ENCODE peak calls at places on chromosome 14, in ten cellular contexts. One of them, this sample, is unnamed.

GRCh38 chr14:55361190-55361589 is 50.4 kb downstream of the ATG14 start:
- DNase-seq in Caki2: no peak
- DNase-seq in astrocyte of the hippocampus: no peak
- DNase-seq in cardiac muscle cell: no peak
- DNase-seq in activated gamma-delta T cell treated with anti-CD3 and anti-CD28 coated beads, Interleukin-2, amount 50 U/mL, for 16 hours: no peak
- DNase-seq in NCI-H510A: no peak
- DNase-seq in activated CD4-positive, CD25-positive, alpha-beta regulatory T cell treated with anti-CD3 and anti-CD28 coated beads, Interleukin-2, amount 50 U/mL, for 72 hours: no peak
- DNase-seq in activated CD8-positive, alpha-beta memory T cell treated with anti-CD3 and anti-CD28 coated beads, Interleukin-2, amount 10 ng/mL, durations not matched to agents 7 days and 5 days: no peak
- DNase-seq in T-helper 2 cell: no peak
- DNase-seq in omental fat pad: no peak
- DNase-seq in this sample: no peak

GRCh38 chr14:105989746-105990302 is 463.4 kb downstream of the TMEM121 start:
- DNase-seq in NCI-H510A: no peak
- DNase-seq in astrocyte of the hippocampus: no peak
- DNase-seq in cardiac muscle cell: no peak
- DNase-seq in activated gamma-delta T cell treated with anti-CD3 and anti-CD28 coated beads, Interleukin-2, amount 50 U/mL, for 16 hours: no peak
- DNase-seq in activated CD8-positive, alpha-beta memory T cell treated with anti-CD3 and anti-CD28 coated beads, Interleukin-2, amount 10 ng/mL, durations not matched to agents 7 days and 5 days: peak; percentile 79
- DNase-seq in omental fat pad: no peak
- DNase-seq in Caki2: no peak
- DNase-seq in T-helper 2 cell: no peak
- DNase-seq in activated CD4-positive, CD25-positive, alpha-beta regulatory T cell treated with anti-CD3 and anti-CD28 coated beads, Interleukin-2, amount 50 U/mL, for 72 hours: no peak
- DNase-seq in this sample: no peak

GRCh38 chr14:52329678-52330376 is 15.7 kb downstream of the PTGER2 start:
- DNase-seq in Caki2: no peak
- DNase-seq in astrocyte of the hippocampus: no peak
- DNase-seq in omental fat pad: no peak
- DNase-seq in activated CD4-positive, CD25-positive, alpha-beta regulatory T cell treated with anti-CD3 and anti-CD28 coated beads, Interleukin-2, amount 50 U/mL, for 72 hours: no peak
- DNase-seq in activated gamma-delta T cell treated with anti-CD3 and anti-CD28 coated beads, Interleukin-2, amount 50 U/mL, for 16 hours: no peak
- DNase-seq in activated CD8-positive, alpha-beta memory T cell treated with anti-CD3 and anti-CD28 coated beads, Interleukin-2, amount 10 ng/mL, durations not matched to agents 7 days and 5 days: no peak
- DNase-seq in cardiac muscle cell: no peak
- DNase-seq in NCI-H510A: no peak
- DNase-seq in T-helper 2 cell: no peak
- DNase-seq in this sample: no peak

GRCh38 chr14:104723651-104724406 is at the start of gene ADSS1:
- DNase-seq in activated CD8-positive, alpha-beta memory T cell treated with anti-CD3 and anti-CD28 coated beads, Interleukin-2, amount 10 ng/mL, durations not matched to agents 7 days and 5 days: peak; percentile 69
- DNase-seq in activated CD4-positive, CD25-positive, alpha-beta regulatory T cell treated with anti-CD3 and anti-CD28 coated beads, Interleukin-2, amount 50 U/mL, for 72 hours: peak; percentile 73
- DNase-seq in Caki2: peak; percentile 40
- DNase-seq in activated gamma-delta T cell treated with anti-CD3 and anti-CD28 coated beads, Interleukin-2, amount 50 U/mL, for 16 hours: peak; percentile 19
- DNase-seq in cardiac muscle cell: peak; percentile 84
- DNase-seq in omental fat pad: no peak
- DNase-seq in T-helper 2 cell: peak; percentile 49
- DNase-seq in NCI-H510A: no peak
- DNase-seq in astrocyte of the hippocampus: peak; percentile 68
- DNase-seq in this sample: no peak

GRCh38 chr14:75454963-75455546 is 27.2 kb downstream of the JDP2 start:
- DNase-seq in NCI-H510A: no peak
- DNase-seq in activated CD8-positive, alpha-beta memory T cell treated with anti-CD3 and anti-CD28 coated beads, Interleukin-2, amount 10 ng/mL, durations not matched to agents 7 days and 5 days: no peak
- DNase-seq in Caki2: peak; percentile 70
- DNase-seq in cardiac muscle cell: peak; percentile 46
- DNase-seq in activated CD4-positive, CD25-positive, alpha-beta regulatory T cell treated with anti-CD3 and anti-CD28 coated beads, Interleukin-2, amount 50 U/mL, for 72 hours: no peak
- DNase-seq in omental fat pad: no peak
- DNase-seq in activated gamma-delta T cell treated with anti-CD3 and anti-CD28 coated beads, Interleukin-2, amount 50 U/mL, for 16 hours: no peak
- DNase-seq in astrocyte of the hippocampus: peak; percentile 75
- DNase-seq in T-helper 2 cell: no peak
- DNase-seq in this sample: no peak

GRCh38 chr14:103099081-103099732 is 4.7 kb downstream of the EXOC3L4 start:
- DNase-seq in NCI-H510A: no peak
- DNase-seq in astrocyte of the hippocampus: no peak
- DNase-seq in Caki2: no peak
- DNase-seq in cardiac muscle cell: no peak
- DNase-seq in activated CD4-positive, CD25-positive, alpha-beta regulatory T cell treated with anti-CD3 and anti-CD28 coated beads, Interleukin-2, amount 50 U/mL, for 72 hours: no peak
- DNase-seq in activated gamma-delta T cell treated with anti-CD3 and anti-CD28 coated beads, Interleukin-2, amount 50 U/mL, for 16 hours: no peak
- DNase-seq in T-helper 2 cell: no peak
- DNase-seq in activated CD8-positive, alpha-beta memory T cell treated with anti-CD3 and anti-CD28 coated beads, Interleukin-2, amount 10 ng/mL, durations not matched to agents 7 days and 5 days: no peak
- DNase-seq in omental fat pad: no peak
- DNase-seq in this sample: no peak

GRCh38 chr14:104955396-104955770 is 22.8 kb downstream of the AHNAK2 start:
- DNase-seq in Caki2: no peak
- DNase-seq in activated gamma-delta T cell treated with anti-CD3 and anti-CD28 coated beads, Interleukin-2, amount 50 U/mL, for 16 hours: no peak
- DNase-seq in activated CD4-positive, CD25-positive, alpha-beta regulatory T cell treated with anti-CD3 and anti-CD28 coated beads, Interleukin-2, amount 50 U/mL, for 72 hours: no peak
- DNase-seq in cardiac muscle cell: no peak
- DNase-seq in T-helper 2 cell: no peak
- DNase-seq in NCI-H510A: no peak
- DNase-seq in astrocyte of the hippocampus: no peak
- DNase-seq in omental fat pad: no peak
- DNase-seq in activated CD8-positive, alpha-beta memory T cell treated with anti-CD3 and anti-CD28 coated beads, Interleukin-2, amount 10 ng/mL, durations not matched to agents 7 days and 5 days: no peak
- DNase-seq in this sample: no peak

GRCh38 chr14:56002316-56002715 is 115.9 kb upstream of the PELI2 start:
- DNase-seq in activated gamma-delta T cell treated with anti-CD3 and anti-CD28 coated beads, Interleukin-2, amount 50 U/mL, for 16 hours: no peak
- DNase-seq in omental fat pad: no peak
- DNase-seq in cardiac muscle cell: no peak
- DNase-seq in astrocyte of the hippocampus: peak; percentile 90
- DNase-seq in Caki2: no peak
- DNase-seq in activated CD8-positive, alpha-beta memory T cell treated with anti-CD3 and anti-CD28 coated beads, Interleukin-2, amount 10 ng/mL, durations not matched to agents 7 days and 5 days: no peak
- DNase-seq in activated CD4-positive, CD25-positive, alpha-beta regulatory T cell treated with anti-CD3 and anti-CD28 coated beads, Interleukin-2, amount 50 U/mL, for 72 hours: no peak
- DNase-seq in NCI-H510A: no peak
- DNase-seq in T-helper 2 cell: no peak
- DNase-seq in this sample: no peak

GRCh38 chr14:104383931-104384775 is 195.4 kb upstream of the C14orf180 start:
- DNase-seq in T-helper 2 cell: no peak
- DNase-seq in omental fat pad: no peak
- DNase-seq in activated CD8-positive, alpha-beta memory T cell treated with anti-CD3 and anti-CD28 coated beads, Interleukin-2, amount 10 ng/mL, durations not matched to agents 7 days and 5 days: no peak
- DNase-seq in Caki2: no peak
- DNase-seq in activated CD4-positive, CD25-positive, alpha-beta regulatory T cell treated with anti-CD3 and anti-CD28 coated beads, Interleukin-2, amount 50 U/mL, for 72 hours: peak; percentile 15
- DNase-seq in activated gamma-delta T cell treated with anti-CD3 and anti-CD28 coated beads, Interleukin-2, amount 50 U/mL, for 16 hours: no peak
- DNase-seq in astrocyte of the hippocampus: no peak
- DNase-seq in NCI-H510A: no peak
- DNase-seq in cardiac muscle cell: no peak
- DNase-seq in this sample: no peak

GRCh38 chr14:80446356-80446755 is 235.1 kb upstream of the DIO2 start:
- DNase-seq in T-helper 2 cell: no peak
- DNase-seq in NCI-H510A: no peak
- DNase-seq in cardiac muscle cell: no peak
- DNase-seq in activated CD4-positive, CD25-positive, alpha-beta regulatory T cell treated with anti-CD3 and anti-CD28 coated beads, Interleukin-2, amount 50 U/mL, for 72 hours: no peak
- DNase-seq in Caki2: no peak
- DNase-seq in activated gamma-delta T cell treated with anti-CD3 and anti-CD28 coated beads, Interleukin-2, amount 50 U/mL, for 16 hours: no peak
- DNase-seq in omental fat pad: no peak
- DNase-seq in activated CD8-positive, alpha-beta memory T cell treated with anti-CD3 and anti-CD28 coated beads, Interleukin-2, amount 10 ng/mL, durations not matched to agents 7 days and 5 days: no peak
- DNase-seq in astrocyte of the hippocampus: peak; percentile 31
- DNase-seq in this sample: no peak

GRCh38 chr14:65206448-65207096 is 104.3 kb upstream of the MAX start:
- DNase-seq in activated gamma-delta T cell treated with anti-CD3 and anti-CD28 coated beads, Interleukin-2, amount 50 U/mL, for 16 hours: no peak
- DNase-seq in cardiac muscle cell: no peak
- DNase-seq in omental fat pad: no peak
- DNase-seq in activated CD4-positive, CD25-positive, alpha-beta regulatory T cell treated with anti-CD3 and anti-CD28 coated beads, Interleukin-2, amount 50 U/mL, for 72 hours: no peak
- DNase-seq in activated CD8-positive, alpha-beta memory T cell treated with anti-CD3 and anti-CD28 coated beads, Interleukin-2, amount 10 ng/mL, durations not matched to agents 7 days and 5 days: peak; percentile 48
- DNase-seq in NCI-H510A: no peak
- DNase-seq in astrocyte of the hippocampus: peak; percentile 41
- DNase-seq in Caki2: no peak
- DNase-seq in T-helper 2 cell: no peak
- DNase-seq in this sample: no peak

GRCh38 chr14:97036096-97036852 is 239.1 kb downstream of the VRK1 start:
- DNase-seq in omental fat pad: no peak
- DNase-seq in Caki2: no peak
- DNase-seq in activated gamma-delta T cell treated with anti-CD3 and anti-CD28 coated beads, Interleukin-2, amount 50 U/mL, for 16 hours: no peak
- DNase-seq in cardiac muscle cell: no peak
- DNase-seq in activated CD8-positive, alpha-beta memory T cell treated with anti-CD3 and anti-CD28 coated beads, Interleukin-2, amount 10 ng/mL, durations not matched to agents 7 days and 5 days: no peak
- DNase-seq in activated CD4-positive, CD25-positive, alpha-beta regulatory T cell treated with anti-CD3 and anti-CD28 coated beads, Interleukin-2, amount 50 U/mL, for 72 hours: no peak
- DNase-seq in T-helper 2 cell: no peak
- DNase-seq in NCI-H510A: no peak
- DNase-seq in astrocyte of the hippocampus: no peak
- DNase-seq in this sample: no peak

GRCh38 chr14:95132732-95133131 is 24.6 kb downstream of the DICER1 start:
- DNase-seq in activated CD4-positive, CD25-positive, alpha-beta regulatory T cell treated with anti-CD3 and anti-CD28 coated beads, Interleukin-2, amount 50 U/mL, for 72 hours: no peak
- DNase-seq in cardiac muscle cell: no peak
- DNase-seq in Caki2: no peak
- DNase-seq in activated CD8-positive, alpha-beta memory T cell treated with anti-CD3 and anti-CD28 coated beads, Interleukin-2, amount 10 ng/mL, durations not matched to agents 7 days and 5 days: no peak
- DNase-seq in activated gamma-delta T cell treated with anti-CD3 and anti-CD28 coated beads, Interleukin-2, amount 50 U/mL, for 16 hours: no peak
- DNase-seq in astrocyte of the hippocampus: no peak
- DNase-seq in omental fat pad: no peak
- DNase-seq in NCI-H510A: no peak
- DNase-seq in T-helper 2 cell: no peak
- DNase-seq in this sample: no peak

GRCh38 chr14:59507063-59507751 is 22.9 kb downstream of the JKAMP start:
- DNase-seq in Caki2: peak; percentile 30
- DNase-seq in cardiac muscle cell: peak; percentile 72
- DNase-seq in omental fat pad: no peak
- DNase-seq in activated CD4-positive, CD25-positive, alpha-beta regulatory T cell treated with anti-CD3 and anti-CD28 coated beads, Interleukin-2, amount 50 U/mL, for 72 hours: peak; percentile 40
- DNase-seq in NCI-H510A: peak; percentile 32
- DNase-seq in activated CD8-positive, alpha-beta memory T cell treated with anti-CD3 and anti-CD28 coated beads, Interleukin-2, amount 10 ng/mL, durations not matched to agents 7 days and 5 days: peak; percentile 70
- DNase-seq in activated gamma-delta T cell treated with anti-CD3 and anti-CD28 coated beads, Interleukin-2, amount 50 U/mL, for 16 hours: no peak
- DNase-seq in T-helper 2 cell: peak; percentile 12
- DNase-seq in astrocyte of the hippocampus: peak; percentile 72
- DNase-seq in this sample: no peak

GRCh38 chr14:92651793-92652382 is 96.5 kb downstream of the LGMN start:
- DNase-seq in activated gamma-delta T cell treated with anti-CD3 and anti-CD28 coated beads, Interleukin-2, amount 50 U/mL, for 16 hours: peak; percentile 22
- DNase-seq in cardiac muscle cell: no peak
- DNase-seq in omental fat pad: no peak
- DNase-seq in astrocyte of the hippocampus: no peak
- DNase-seq in NCI-H510A: no peak
- DNase-seq in activated CD8-positive, alpha-beta memory T cell treated with anti-CD3 and anti-CD28 coated beads, Interleukin-2, amount 10 ng/mL, durations not matched to agents 7 days and 5 days: no peak
- DNase-seq in Caki2: no peak
- DNase-seq in activated CD4-positive, CD25-positive, alpha-beta regulatory T cell treated with anti-CD3 and anti-CD28 coated beads, Interleukin-2, amount 50 U/mL, for 72 hours: peak; percentile 67
- DNase-seq in T-helper 2 cell: peak; percentile 22
- DNase-seq in this sample: no peak

GRCh38 chr14:22039938-22040780 is 366.5 kb upstream of the OR4E1 start:
- DNase-seq in omental fat pad: no peak
- DNase-seq in Caki2: peak; percentile 10
- DNase-seq in activated CD8-positive, alpha-beta memory T cell treated with anti-CD3 and anti-CD28 coated beads, Interleukin-2, amount 10 ng/mL, durations not matched to agents 7 days and 5 days: peak; percentile 54
- DNase-seq in T-helper 2 cell: peak; percentile 5
- DNase-seq in activated gamma-delta T cell treated with anti-CD3 and anti-CD28 coated beads, Interleukin-2, amount 50 U/mL, for 16 hours: peak; percentile 24
- DNase-seq in NCI-H510A: no peak
- DNase-seq in astrocyte of the hippocampus: no peak
- DNase-seq in cardiac muscle cell: peak; percentile 15
- DNase-seq in activated CD4-positive, CD25-positive, alpha-beta regulatory T cell treated with anti-CD3 and anti-CD28 coated beads, Interleukin-2, amount 50 U/mL, for 72 hours: no peak
- DNase-seq in this sample: no peak

GRCh38 chr14:20606190-20606901 is 15.2 kb upstream of the RNASE12 start:
- DNase-seq in astrocyte of the hippocampus: peak; percentile 19
- DNase-seq in cardiac muscle cell: peak; percentile 72
- DNase-seq in Caki2: no peak
- DNase-seq in activated CD8-positive, alpha-beta memory T cell treated with anti-CD3 and anti-CD28 coated beads, Interleukin-2, amount 10 ng/mL, durations not matched to agents 7 days and 5 days: no peak
- DNase-seq in T-helper 2 cell: no peak
- DNase-seq in activated gamma-delta T cell treated with anti-CD3 and anti-CD28 coated beads, Interleukin-2, amount 50 U/mL, for 16 hours: no peak
- DNase-seq in omental fat pad: no peak
- DNase-seq in NCI-H510A: no peak
- DNase-seq in activated CD4-positive, CD25-positive, alpha-beta regulatory T cell treated with anti-CD3 and anti-CD28 coated beads, Interleukin-2, amount 50 U/mL, for 72 hours: no peak
- DNase-seq in this sample: no peak

GRCh38 chr14:103001651-103002396 is 55.5 kb downstream of the CDC42BPB start:
- DNase-seq in activated gamma-delta T cell treated with anti-CD3 and anti-CD28 coated beads, Interleukin-2, amount 50 U/mL, for 16 hours: no peak
- DNase-seq in activated CD8-positive, alpha-beta memory T cell treated with anti-CD3 and anti-CD28 coated beads, Interleukin-2, amount 10 ng/mL, durations not matched to agents 7 days and 5 days: no peak
- DNase-seq in Caki2: no peak
- DNase-seq in omental fat pad: no peak
- DNase-seq in NCI-H510A: no peak
- DNase-seq in activated CD4-positive, CD25-positive, alpha-beta regulatory T cell treated with anti-CD3 and anti-CD28 coated beads, Interleukin-2, amount 50 U/mL, for 72 hours: no peak
- DNase-seq in T-helper 2 cell: no peak
- DNase-seq in cardiac muscle cell: no peak
- DNase-seq in astrocyte of the hippocampus: no peak
- DNase-seq in this sample: no peak

GRCh38 chr14:99348816-99349609 is 77.0 kb upstream of the BCL11B start:
- DNase-seq in activated gamma-delta T cell treated with anti-CD3 and anti-CD28 coated beads, Interleukin-2, amount 50 U/mL, for 16 hours: no peak
- DNase-seq in omental fat pad: no peak
- DNase-seq in NCI-H510A: no peak
- DNase-seq in activated CD4-positive, CD25-positive, alpha-beta regulatory T cell treated with anti-CD3 and anti-CD28 coated beads, Interleukin-2, amount 50 U/mL, for 72 hours: peak; percentile 26
- DNase-seq in Caki2: no peak
- DNase-seq in activated CD8-positive, alpha-beta memory T cell treated with anti-CD3 and anti-CD28 coated beads, Interleukin-2, amount 10 ng/mL, durations not matched to agents 7 days and 5 days: no peak
- DNase-seq in astrocyte of the hippocampus: no peak
- DNase-seq in cardiac muscle cell: no peak
- DNase-seq in T-helper 2 cell: no peak
- DNase-seq in this sample: no peak

GRCh38 chr14:64212666-64213065 is 81.5 kb downstream of the ESR2 start:
- DNase-seq in Caki2: no peak
- DNase-seq in activated CD4-positive, CD25-positive, alpha-beta regulatory T cell treated with anti-CD3 and anti-CD28 coated beads, Interleukin-2, amount 50 U/mL, for 72 hours: no peak
- DNase-seq in T-helper 2 cell: no peak
- DNase-seq in omental fat pad: no peak
- DNase-seq in cardiac muscle cell: no peak
- DNase-seq in astrocyte of the hippocampus: no peak
- DNase-seq in activated gamma-delta T cell treated with anti-CD3 and anti-CD28 coated beads, Interleukin-2, amount 50 U/mL, for 16 hours: no peak
- DNase-seq in activated CD8-positive, alpha-beta memory T cell treated with anti-CD3 and anti-CD28 coated beads, Interleukin-2, amount 10 ng/mL, durations not matched to agents 7 days and 5 days: no peak
- DNase-seq in NCI-H510A: no peak
- DNase-seq in this sample: no peak

GRCh38 chr14:102917469-102918211 is 4.8 kb upstream of the AMN start:
- DNase-seq in astrocyte of the hippocampus: peak; percentile 68
- DNase-seq in cardiac muscle cell: peak; percentile 75
- DNase-seq in Caki2: peak; percentile 10
- DNase-seq in activated CD8-positive, alpha-beta memory T cell treated with anti-CD3 and anti-CD28 coated beads, Interleukin-2, amount 10 ng/mL, durations not matched to agents 7 days and 5 days: peak; percentile 77
- DNase-seq in activated CD4-positive, CD25-positive, alpha-beta regulatory T cell treated with anti-CD3 and anti-CD28 coated beads, Interleukin-2, amount 50 U/mL, for 72 hours: peak; percentile 58
- DNase-seq in omental fat pad: peak; percentile 56
- DNase-seq in NCI-H510A: no peak
- DNase-seq in activated gamma-delta T cell treated with anti-CD3 and anti-CD28 coated beads, Interleukin-2, amount 50 U/mL, for 16 hours: peak; percentile 39
- DNase-seq in T-helper 2 cell: peak; percentile 39
- DNase-seq in this sample: no peak

GRCh38 chr14:52950410-52950897 is 396 bp downstream of the FERMT2 start:
- DNase-seq in activated CD8-positive, alpha-beta memory T cell treated with anti-CD3 and anti-CD28 coated beads, Interleukin-2, amount 10 ng/mL, durations not matched to agents 7 days and 5 days: no peak
- DNase-seq in Caki2: peak; percentile 60
- DNase-seq in astrocyte of the hippocampus: peak; percentile 70
- DNase-seq in activated gamma-delta T cell treated with anti-CD3 and anti-CD28 coated beads, Interleukin-2, amount 50 U/mL, for 16 hours: no peak
- DNase-seq in omental fat pad: peak; percentile 33
- DNase-seq in NCI-H510A: no peak
- DNase-seq in cardiac muscle cell: peak; percentile 62
- DNase-seq in activated CD4-positive, CD25-positive, alpha-beta regulatory T cell treated with anti-CD3 and anti-CD28 coated beads, Interleukin-2, amount 50 U/mL, for 72 hours: peak; percentile 34
- DNase-seq in T-helper 2 cell: no peak
- DNase-seq in this sample: peak; percentile 85

GRCh38 chr14:73829526-73830431 is 21.9 kb upstream of the PTGR2 start:
- DNase-seq in activated gamma-delta T cell treated with anti-CD3 and anti-CD28 coated beads, Interleukin-2, amount 50 U/mL, for 16 hours: no peak
- DNase-seq in activated CD8-positive, alpha-beta memory T cell treated with anti-CD3 and anti-CD28 coated beads, Interleukin-2, amount 10 ng/mL, durations not matched to agents 7 days and 5 days: peak; percentile 84
- DNase-seq in omental fat pad: no peak
- DNase-seq in NCI-H510A: no peak
- DNase-seq in astrocyte of the hippocampus: peak; percentile 92
- DNase-seq in T-helper 2 cell: no peak
- DNase-seq in cardiac muscle cell: no peak
- DNase-seq in Caki2: peak; percentile 95
- DNase-seq in activated CD4-positive, CD25-positive, alpha-beta regulatory T cell treated with anti-CD3 and anti-CD28 coated beads, Interleukin-2, amount 50 U/mL, for 72 hours: no peak
- DNase-seq in this sample: no peak

GRCh38 chr14:71414631-71415403 is 507.6 kb downstream of the PCNX1 start:
- DNase-seq in Caki2: no peak
- DNase-seq in omental fat pad: no peak
- DNase-seq in activated CD8-positive, alpha-beta memory T cell treated with anti-CD3 and anti-CD28 coated beads, Interleukin-2, amount 10 ng/mL, durations not matched to agents 7 days and 5 days: no peak
- DNase-seq in activated CD4-positive, CD25-positive, alpha-beta regulatory T cell treated with anti-CD3 and anti-CD28 coated beads, Interleukin-2, amount 50 U/mL, for 72 hours: no peak
- DNase-seq in NCI-H510A: no peak
- DNase-seq in astrocyte of the hippocampus: no peak
- DNase-seq in cardiac muscle cell: no peak
- DNase-seq in T-helper 2 cell: no peak
- DNase-seq in activated gamma-delta T cell treated with anti-CD3 and anti-CD28 coated beads, Interleukin-2, amount 50 U/mL, for 16 hours: no peak
- DNase-seq in this sample: no peak

GRCh38 chr14:50399251-50400032 is 2.8 kb upstream of the CDKL1 start:
- DNase-seq in activated CD4-positive, CD25-positive, alpha-beta regulatory T cell treated with anti-CD3 and anti-CD28 coated beads, Interleukin-2, amount 50 U/mL, for 72 hours: no peak
- DNase-seq in cardiac muscle cell: no peak
- DNase-seq in Caki2: peak; percentile 92
- DNase-seq in T-helper 2 cell: no peak
- DNase-seq in omental fat pad: peak; percentile 35
- DNase-seq in NCI-H510A: no peak
- DNase-seq in activated gamma-delta T cell treated with anti-CD3 and anti-CD28 coated beads, Interleukin-2, amount 50 U/mL, for 16 hours: no peak
- DNase-seq in activated CD8-positive, alpha-beta memory T cell treated with anti-CD3 and anti-CD28 coated beads, Interleukin-2, amount 10 ng/mL, durations not matched to agents 7 days and 5 days: no peak
- DNase-seq in astrocyte of the hippocampus: peak; percentile 57
- DNase-seq in this sample: no peak

GRCh38 chr14:61569783-61570182 is 125.5 kb upstream of the HIF1A start:
- DNase-seq in cardiac muscle cell: no peak
- DNase-seq in activated CD8-positive, alpha-beta memory T cell treated with anti-CD3 and anti-CD28 coated beads, Interleukin-2, amount 10 ng/mL, durations not matched to agents 7 days and 5 days: peak; percentile 57
- DNase-seq in T-helper 2 cell: no peak
- DNase-seq in NCI-H510A: no peak
- DNase-seq in omental fat pad: no peak
- DNase-seq in astrocyte of the hippocampus: peak; percentile 86
- DNase-seq in activated gamma-delta T cell treated with anti-CD3 and anti-CD28 coated beads, Interleukin-2, amount 50 U/mL, for 16 hours: no peak
- DNase-seq in activated CD4-positive, CD25-positive, alpha-beta regulatory T cell treated with anti-CD3 and anti-CD28 coated beads, Interleukin-2, amount 50 U/mL, for 72 hours: no peak
- DNase-seq in Caki2: no peak
- DNase-seq in this sample: no peak

GRCh38 chr14:105201928-105202513 is 20.9 kb upstream of the NUDT14 start:
- DNase-seq in activated CD4-positive, CD25-positive, alpha-beta regulatory T cell treated with anti-CD3 and anti-CD28 coated beads, Interleukin-2, amount 50 U/mL, for 72 hours: peak; percentile 47
- DNase-seq in cardiac muscle cell: no peak
- DNase-seq in activated CD8-positive, alpha-beta memory T cell treated with anti-CD3 and anti-CD28 coated beads, Interleukin-2, amount 10 ng/mL, durations not matched to agents 7 days and 5 days: peak; percentile 54
- DNase-seq in T-helper 2 cell: no peak
- DNase-seq in NCI-H510A: no peak
- DNase-seq in Caki2: no peak
- DNase-seq in omental fat pad: no peak
- DNase-seq in activated gamma-delta T cell treated with anti-CD3 and anti-CD28 coated beads, Interleukin-2, amount 50 U/mL, for 16 hours: no peak
- DNase-seq in astrocyte of the hippocampus: no peak
- DNase-seq in this sample: no peak

GRCh38 chr14:98904677-98905076 is 367.3 kb downstream of the BCL11B start:
- DNase-seq in Caki2: no peak
- DNase-seq in astrocyte of the hippocampus: no peak
- DNase-seq in T-helper 2 cell: no peak
- DNase-seq in NCI-H510A: no peak
- DNase-seq in cardiac muscle cell: no peak
- DNase-seq in activated CD4-positive, CD25-positive, alpha-beta regulatory T cell treated with anti-CD3 and anti-CD28 coated beads, Interleukin-2, amount 50 U/mL, for 72 hours: no peak
- DNase-seq in activated CD8-positive, alpha-beta memory T cell treated with anti-CD3 and anti-CD28 coated beads, Interleukin-2, amount 10 ng/mL, durations not matched to agents 7 days and 5 days: no peak
- DNase-seq in activated gamma-delta T cell treated with anti-CD3 and anti-CD28 coated beads, Interleukin-2, amount 50 U/mL, for 16 hours: no peak
- DNase-seq in omental fat pad: no peak
- DNase-seq in this sample: no peak